ENCODE peak calls at places on chromosomes 12 and 14, in six cellular contexts. One of them, this sample, is unnamed.

GRCh38 chr12:28137414-28137813 is 52.8 kb upstream of the CCDC91 start:
- DNase-seq in A549: no peak
- DNase-seq in sigmoid colon: no peak
- DNase-seq in tibial nerve: no peak
- DNase-seq in H1: no peak
- DNase-seq in ovary: no peak
- DNase-seq in this sample: no peak

GRCh38 chr14:34098045-34098984 is 147.4 kb upstream of the EGLN3 start:
- DNase-seq in A549: peak
- DNase-seq in sigmoid colon: no peak
- DNase-seq in tibial nerve: peak
- DNase-seq in H1: peak
- DNase-seq in ovary: peak
- DNase-seq in this sample: no peak

GRCh38 chr14:96693252-96693820 is 103.8 kb upstream of the VRK1 start:
- DNase-seq in A549: no peak
- DNase-seq in sigmoid colon: no peak
- DNase-seq in tibial nerve: no peak
- DNase-seq in H1: no peak
- DNase-seq in ovary: no peak
- DNase-seq in this sample: no peak

GRCh38 chr12:54394281-54394719 is 9.8 kb upstream of the ZNF385A start:
- DNase-seq in A549: peak
- DNase-seq in sigmoid colon: no peak
- DNase-seq in tibial nerve: no peak
- DNase-seq in H1: peak
- DNase-seq in ovary: no peak
- DNase-seq in this sample: no peak

GRCh38 chr12:114165921-114166320 is 199.8 kb upstream of the RBM19 start:
- DNase-seq in A549: no peak
- DNase-seq in sigmoid colon: no peak
- DNase-seq in tibial nerve: no peak
- DNase-seq in H1: no peak
- DNase-seq in ovary: no peak
- DNase-seq in this sample: no peak

GRCh38 chr14:56487761-56488160 is 91.8 kb upstream of the TMEM260 start:
- DNase-seq in A549: no peak
- DNase-seq in sigmoid colon: no peak
- DNase-seq in tibial nerve: no peak
- DNase-seq in H1: no peak
- DNase-seq in ovary: no peak
- DNase-seq in this sample: no peak

GRCh38 chr12:122203301-122203967 is at the start of gene B3GNT4:
- DNase-seq in A549: peak
- DNase-seq in sigmoid colon: no peak
- DNase-seq in tibial nerve: no peak
- DNase-seq in H1: peak
- DNase-seq in ovary: peak
- DNase-seq in this sample: no peak

GRCh38 chr14:99521176-99522024 is 40.2 kb downstream of the CCNK start:
- DNase-seq in A549: no peak
- DNase-seq in sigmoid colon: peak
- DNase-seq in tibial nerve: no peak
- DNase-seq in H1: no peak
- DNase-seq in ovary: no peak
- DNase-seq in this sample: no peak

GRCh38 chr14:100083706-100084105 is 18.5 kb downstream of the EVL start:
- DNase-seq in A549: no peak
- DNase-seq in sigmoid colon: no peak
- DNase-seq in tibial nerve: no peak
- DNase-seq in H1: no peak
- DNase-seq in ovary: no peak
- DNase-seq in this sample: no peak

GRCh38 chr12:50776749-50777728 is 13.1 kb downstream of the ATF1 start:
- DNase-seq in A549: no peak
- DNase-seq in sigmoid colon: no peak
- DNase-seq in tibial nerve: no peak
- DNase-seq in H1: no peak
- DNase-seq in ovary: no peak
- DNase-seq in this sample: no peak

GRCh38 chr12:120010661-120011230 is 21.7 kb downstream of the BICDL1 start:
- DNase-seq in A549: no peak
- DNase-seq in sigmoid colon: no peak
- DNase-seq in tibial nerve: no peak
- DNase-seq in H1: no peak
- DNase-seq in ovary: no peak
- DNase-seq in this sample: no peak

GRCh38 chr14:91968280-91968679 is 20.8 kb upstream of the FBLN5 start:
- DNase-seq in A549: no peak
- DNase-seq in sigmoid colon: no peak
- DNase-seq in tibial nerve: no peak
- DNase-seq in H1: no peak
- DNase-seq in ovary: no peak
- DNase-seq in this sample: no peak

GRCh38 chr12:111624540-111624939 is 25.4 kb upstream of the ATXN2 start:
- DNase-seq in A549: no peak
- DNase-seq in sigmoid colon: no peak
- DNase-seq in tibial nerve: no peak
- DNase-seq in H1: no peak
- DNase-seq in ovary: no peak
- DNase-seq in this sample: no peak

GRCh38 chr12:21026302-21026701 is 104.7 kb upstream of the SLCO1B1 start:
- DNase-seq in A549: peak
- DNase-seq in sigmoid colon: no peak
- DNase-seq in tibial nerve: no peak
- DNase-seq in H1: no peak
- DNase-seq in ovary: no peak
- DNase-seq in this sample: no peak

GRCh38 chr14:72808564-72808963 is 85.3 kb downstream of the DPF3 start:
- DNase-seq in A549: no peak
- DNase-seq in sigmoid colon: no peak
- DNase-seq in tibial nerve: no peak
- DNase-seq in H1: no peak
- DNase-seq in ovary: no peak
- DNase-seq in this sample: no peak

GRCh38 chr12:110247340-110248095 is 33.5 kb upstream of the ATP2A2 start:
- DNase-seq in A549: peak
- DNase-seq in sigmoid colon: no peak
- DNase-seq in tibial nerve: no peak
- DNase-seq in H1: no peak
- DNase-seq in ovary: peak
- DNase-seq in this sample: no peak

GRCh38 chr12:50394469-50395029 is 1.9 kb downstream of the FAM186A start:
- DNase-seq in A549: no peak
- DNase-seq in sigmoid colon: no peak
- DNase-seq in tibial nerve: no peak
- DNase-seq in H1: no peak
- DNase-seq in ovary: no peak
- DNase-seq in this sample: no peak

GRCh38 chr12:88624911-88625310 is 44.6 kb upstream of the KITLG start:
- DNase-seq in A549: no peak
- DNase-seq in sigmoid colon: no peak
- DNase-seq in tibial nerve: no peak
- DNase-seq in H1: no peak
- DNase-seq in ovary: no peak
- DNase-seq in this sample: no peak

GRCh38 chr12:130714591-130715149 is 1.4 kb downstream of the RIMBP2 start:
- DNase-seq in A549: no peak
- DNase-seq in sigmoid colon: no peak
- DNase-seq in tibial nerve: no peak
- DNase-seq in H1: peak
- DNase-seq in ovary: peak
- DNase-seq in this sample: no peak

GRCh38 chr12:94707892-94708291 is 57.5 kb upstream of the TMCC3 start:
- DNase-seq in A549: no peak
- DNase-seq in sigmoid colon: peak
- DNase-seq in tibial nerve: no peak
- DNase-seq in H1: no peak
- DNase-seq in ovary: peak
- DNase-seq in this sample: no peak

GRCh38 chr12:1435456-1435855 is 158.9 kb downstream of the FBXL14 start:
- DNase-seq in A549: no peak
- DNase-seq in sigmoid colon: no peak
- DNase-seq in tibial nerve: no peak
- DNase-seq in H1: no peak
- DNase-seq in ovary: no peak
- DNase-seq in this sample: no peak

GRCh38 chr12:1435044-1435443 is 159.3 kb downstream of the FBXL14 start:
- DNase-seq in A549: no peak
- DNase-seq in sigmoid colon: no peak
- DNase-seq in tibial nerve: no peak
- DNase-seq in H1: no peak
- DNase-seq in ovary: no peak
- DNase-seq in this sample: no peak

GRCh38 chr12:1434296-1434955 is 160.0 kb downstream of the FBXL14 start:
- DNase-seq in A549: no peak
- DNase-seq in sigmoid colon: no peak
- DNase-seq in tibial nerve: no peak
- DNase-seq in H1: no peak
- DNase-seq in ovary: no peak
- DNase-seq in this sample: no peak

GRCh38 chr12:1436996-1437395 is 157.4 kb downstream of the FBXL14 start:
- DNase-seq in A549: no peak
- DNase-seq in sigmoid colon: no peak
- DNase-seq in tibial nerve: no peak
- DNase-seq in H1: no peak
- DNase-seq in ovary: no peak
- DNase-seq in this sample: no peak

DNA sequence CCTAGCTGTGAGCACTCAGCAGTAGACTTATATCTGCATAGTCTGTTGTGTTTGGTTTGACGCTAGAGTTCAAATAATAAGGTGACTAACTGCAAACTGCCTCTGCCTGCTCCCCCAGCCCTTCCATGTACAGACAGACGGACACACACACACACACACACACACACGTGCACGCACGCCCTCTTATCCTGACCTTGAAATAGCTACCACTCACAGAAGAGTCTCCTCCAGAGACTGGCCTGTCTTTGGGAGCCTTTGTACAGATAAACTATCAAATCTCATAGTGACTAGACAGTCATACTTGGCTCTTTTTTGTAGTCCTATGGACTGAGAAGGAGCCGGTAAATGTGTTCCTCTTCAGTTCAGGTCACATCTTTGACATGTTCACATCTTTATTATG is 158.4 kb downstream of the FBXL14 start:
- DNase-seq in A549: no peak
- DNase-seq in sigmoid colon: no peak
- DNase-seq in tibial nerve: no peak
- DNase-seq in H1: no peak
- DNase-seq in ovary: no peak
- DNase-seq in this sample: no peak
- TF ChIP-seq EP300 in A549: no peak
- TF ChIP-seq EP300 in sigmoid colon: no peak
- TF ChIP-seq EP300 in tibial nerve: no peak
- TF ChIP-seq EP300 in H1: no peak
- TF ChIP-seq EP300 in ovary: no peak
- TF ChIP-seq EP300 in this sample: no peak

GRCh38 chr14:106317593-106317992 is 791.2 kb downstream of the TMEM121 start:
- DNase-seq in A549: no peak
- DNase-seq in sigmoid colon: no peak
- DNase-seq in tibial nerve: no peak
- DNase-seq in H1: no peak
- DNase-seq in ovary: no peak
- DNase-seq in this sample: no peak

DNA sequence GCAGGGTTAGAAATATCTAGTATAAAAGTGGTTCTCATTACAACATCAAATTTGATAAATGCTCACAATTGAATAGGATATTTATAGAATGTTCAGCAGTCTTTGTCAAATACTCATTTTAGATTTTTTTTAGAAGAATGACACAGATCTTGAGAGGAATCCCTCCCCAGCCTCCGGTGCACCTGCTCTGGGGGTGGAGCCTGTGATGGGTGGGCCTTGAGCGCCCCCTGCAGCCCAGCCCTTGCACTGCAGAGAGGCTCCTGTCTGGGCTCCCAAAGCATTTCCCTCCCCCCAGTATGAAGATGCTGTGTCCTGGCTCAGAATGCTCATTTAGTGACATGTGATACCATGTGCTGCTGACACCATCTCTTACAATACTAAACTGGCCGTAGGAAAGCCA is 792.3 kb downstream of the TMEM121 start:
- DNase-seq in A549: no peak
- DNase-seq in sigmoid colon: no peak
- DNase-seq in tibial nerve: no peak
- DNase-seq in H1: no peak
- DNase-seq in ovary: no peak
- DNase-seq in this sample: no peak
- TF ChIP-seq CTCF in A549: no peak
- TF ChIP-seq CTCF in sigmoid colon: no peak
- TF ChIP-seq CTCF in tibial nerve: no peak
- TF ChIP-seq CTCF in H1: no peak
- TF ChIP-seq CTCF in ovary: no peak
- TF ChIP-seq CTCF in this sample: no peak

DNA sequence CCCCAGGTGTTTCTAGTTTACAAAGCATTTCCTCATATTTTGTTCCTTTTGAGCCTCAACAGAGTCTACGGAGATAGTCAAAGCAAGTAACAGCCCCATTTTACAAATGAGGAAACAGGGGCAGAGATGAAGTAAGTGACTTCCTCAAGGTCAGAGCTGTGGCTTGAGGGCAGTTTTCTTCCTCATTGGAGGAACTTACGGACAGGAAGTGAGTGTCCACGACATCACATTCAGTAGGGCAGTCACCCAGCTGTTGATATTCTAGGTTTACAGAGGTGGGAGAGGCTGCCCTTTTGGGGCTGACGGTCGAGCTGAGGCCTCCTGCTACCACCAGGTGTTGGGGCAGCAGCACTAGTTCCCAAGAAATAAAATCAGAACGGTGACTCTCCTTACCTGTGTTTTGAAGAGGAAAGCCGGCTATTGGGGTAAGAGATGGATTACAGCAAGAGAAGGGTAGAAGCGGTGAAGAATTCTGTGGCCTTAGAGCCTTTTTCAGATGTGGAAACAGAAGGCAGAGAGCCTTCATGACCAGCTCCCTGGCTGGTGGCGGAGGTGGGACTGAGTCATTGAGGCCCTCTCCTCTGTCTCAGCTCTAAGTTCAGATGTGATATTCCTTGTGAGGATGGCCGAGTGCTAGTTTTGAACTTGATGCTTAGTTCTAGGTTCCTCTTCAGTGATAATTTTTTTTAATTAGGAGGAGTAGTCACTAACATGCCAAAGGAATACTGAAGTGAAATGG is 41.7 kb downstream of the SUSD6 start:
- DNase-seq in A549: no peak
- DNase-seq in sigmoid colon: no peak
- DNase-seq in tibial nerve: no peak
- DNase-seq in H1: no peak
- DNase-seq in ovary: no peak
- DNase-seq in this sample: no peak
- H3K27ac ChIP-seq in A549: peak
- H3K27ac ChIP-seq in sigmoid colon: peak
- H3K27ac ChIP-seq in tibial nerve: peak
- H3K27ac ChIP-seq in H1: no peak
- H3K27ac ChIP-seq in ovary: no peak
- H3K27ac ChIP-seq in this sample: peak

GRCh38 chr12:10889226-10889625 is 5.2 kb upstream of the PRH1 start:
- DNase-seq in A549: no peak
- DNase-seq in sigmoid colon: no peak
- DNase-seq in tibial nerve: no peak
- DNase-seq in H1: no peak
- DNase-seq in ovary: no peak
- DNase-seq in this sample: no peak

GRCh38 chr12:10896854-10897253 is 12.5 kb downstream of the TAS2R13 start:
- DNase-seq in A549: no peak
- DNase-seq in sigmoid colon: no peak
- DNase-seq in tibial nerve: no peak
- DNase-seq in H1: no peak
- DNase-seq in ovary: no peak
- DNase-seq in this sample: no peak

GRCh38 chr12:10891937-10892336 is 7.9 kb upstream of the PRH1 start:
- DNase-seq in A549: no peak
- DNase-seq in sigmoid colon: no peak
- DNase-seq in tibial nerve: no peak
- DNase-seq in H1: no peak
- DNase-seq in ovary: no peak
- DNase-seq in this sample: no peak
- TF ChIP-seq EP300 in A549: no peak
- TF ChIP-seq EP300 in sigmoid colon: no peak
- TF ChIP-seq EP300 in tibial nerve: no peak
- TF ChIP-seq EP300 in H1: no peak
- TF ChIP-seq EP300 in ovary: no peak
- TF ChIP-seq EP300 in this sample: no peak

This sample was measured in suprapubic skin.